ENCODE peak calls at places on chromosomes 16 and 17, in five cellular contexts. N, W, V, U and Q are unnamed samples.

GRCh38 chr17:74738051-74738996 is 1.3 kb downstream of the RAB37 start:
- DNase-seq in N (no peak), W (peak), V (peak), U (peak), Q (peak)

GRCh38 chr17:42618442-42619150 is 9.1 kb downstream of the TUBG1 start:
- DNase-seq in N (peak), W (no peak), V (peak), U (no peak), Q (peak)

GRCh38 chr17:5821813-5822212 is 237.5 kb upstream of the NLRP1 start:
- DNase-seq in N (no peak), W (no peak), V (no peak), U (no peak), Q (no peak)

GRCh38 chr17:21004016-21004930 is 38.5 kb downstream of the USP22 start:
- DNase-seq in N (no peak), W (no peak), V (no peak), U (no peak), Q (no peak)

GRCh38 chr16:53773150-53773846 is 69.3 kb downstream of the FTO start:
- DNase-seq in N (peak), W (no peak), V (peak), U (no peak), Q (peak)

GRCh38 chr17:44672479-44673093 is 16.3 kb downstream of the MEIOC start:
- DNase-seq in N (no peak), W (no peak), V (no peak), U (no peak), Q (peak)

GRCh38 chr17:69525920-69526841 is 111.7 kb downstream of the MAP2K6 start:
- DNase-seq in N (peak), W (no peak), V (peak), U (no peak), Q (peak)

GRCh38 chr17:61815863-61816523 is 47.3 kb downstream of the BRIP1 start:
- DNase-seq in N (no peak), W (no peak), V (peak), U (no peak), Q (peak)

GRCh38 chr17:79201119-79201518 is 126.5 kb downstream of the ENGASE start:
- DNase-seq in N (no peak), W (no peak), V (no peak), U (no peak), Q (no peak)

GRCh38 chr16:84132527-84133285 is 12.3 kb downstream of the HSDL1 start:
- DNase-seq in N (no peak), W (no peak), V (no peak), U (no peak), Q (no peak)

GRCh38 chr17:44970136-44970737 is 2.1 kb upstream of the C1QL1 start:
- DNase-seq in N (no peak), W (no peak), V (peak), U (no peak), Q (peak)

GRCh38 chr17:44556114-44556853 is 1.0 kb upstream of the FZD2 start:
- DNase-seq in N (peak), W (no peak), V (peak), U (no peak), Q (peak)

GRCh38 chr17:48014603-48015037 is 23.0 kb downstream of the COPZ2 start:
- DNase-seq in N (no peak), W (no peak), V (no peak), U (no peak), Q (peak)

GRCh38 chr16:35319536-35320192 is 1860.3 kb downstream of the TP53TG3F start:
- DNase-seq in N (no peak), W (no peak), V (no peak), U (no peak), Q (no peak)

GRCh38 chr16:13957197-13958078 is 37.5 kb downstream of the ERCC4 start:
- DNase-seq in N (peak), W (no peak), V (peak), U (no peak), Q (peak)

GRCh38 chr17:66398617-66399016 is 96.2 kb downstream of the PRKCA start:
- DNase-seq in N (no peak), W (no peak), V (no peak), U (no peak), Q (peak)

GRCh38 chr16:75456971-75457370 is 7.5 kb downstream of the TMEM170A start:
- DNase-seq in N (no peak), W (no peak), V (no peak), U (no peak), Q (no peak)

GRCh38 chr16:4847774-4848587 is 700 bp downstream of the UBN1 start:
- DNase-seq in N (peak), W (peak), V (peak), U (no peak), Q (peak)

GRCh38 chr17:7558544-7559306 is at the start of gene TNFSF13:
- DNase-seq in N (no peak), W (no peak), V (no peak), U (no peak), Q (peak)

GRCh38 chr16:90002759-90003158 is 16.5 kb downstream of the DBNDD1 start:
- DNase-seq in N (no peak), W (no peak), V (no peak), U (no peak), Q (peak)

GRCh38 chr16:27468941-27469531 is 67.1 kb downstream of the IL21R start:
- DNase-seq in N (no peak), W (no peak), V (no peak), U (no peak), Q (no peak)

GRCh38 chr17:77959216-77959925 is 868 bp downstream of the TNRC6C start:
- DNase-seq in N (no peak), W (no peak), V (peak), U (no peak), Q (peak)

GRCh38 chr16:77596243-77596642 is 126.1 kb upstream of the NUDT7 start:
- DNase-seq in N (no peak), W (no peak), V (no peak), U (no peak), Q (no peak)

GRCh38 chr17:50062323-50063243 is 6.7 kb downstream of the ITGA3 start:
- DNase-seq in N (peak), W (no peak), V (no peak), U (no peak), Q (peak)

GRCh38 chr16:83970430-83970815 is 2.4 kb downstream of the NECAB2 start:
- DNase-seq in N (no peak), W (no peak), V (no peak), U (no peak), Q (no peak)

GRCh38 chr16:84228321-84228838 is 11.4 kb downstream of the KCNG4 start:
- DNase-seq in N (peak), W (no peak), V (peak), U (no peak), Q (peak)

GRCh38 chr17:43714338-43715149 is 44.0 kb downstream of the SOST start:
- DNase-seq in N (peak), W (no peak), V (no peak), U (no peak), Q (no peak)

GRCh38 chr16:14232106-14232890 is 161.2 kb downstream of the MRTFB start:
- DNase-seq in N (no peak), W (no peak), V (peak), U (no peak), Q (peak)

GRCh38 chr16:9338510-9338909 is 247.1 kb downstream of the HAPSTR1 start:
- DNase-seq in N (no peak), W (no peak), V (no peak), U (no peak), Q (no peak)

GRCh38 chr16:80836846-80837245 is 32.4 kb upstream of the CDYL2 start:
- DNase-seq in N (no peak), W (no peak), V (no peak), U (no peak), Q (no peak)

GRCh38 chr17:1977583-1978395 is 47.3 kb downstream of the RTN4RL1 start:
- DNase-seq in N (no peak), W (no peak), V (peak), U (no peak), Q (peak)

GRCh38 chr17:7204335-7204734 is 15.3 kb downstream of the DLG4 start:
- DNase-seq in N (no peak), W (no peak), V (no peak), U (no peak), Q (peak)